ENCODE peak calls at places on chromosomes 12 and 14, in eight cellular contexts. Z is psoas muscle, H is suprapubic skin, R is cardiac fibroblast, U is pancreas, N is fibroblast of pulmonary artery, K is ovary, C is GM12878. T is an unnamed sample.

GRCh38 chr12:13661005-13661887 is 320.2 kb downstream of the GRIN2B start:
- DNase-seq in Z (peak), H (no peak), R (peak), U (peak), N (peak), K (peak), C (peak), T (peak)

GRCh38 chr12:24754690-24755638 is 193.9 kb downstream of the BCAT1 start:
- DNase-seq in Z (no peak), H (no peak), R (peak), U (no peak), N (peak), K (no peak), C (no peak), T (peak)

GRCh38 chr12:120742207-120742536 is 16.5 kb downstream of the ACADS start:
- DNase-seq in Z (peak), H (no peak), R (no peak), U (no peak), N (no peak), K (peak), C (no peak), T (no peak)

GRCh38 chr12:78880078-78880477 is 15.5 kb downstream of the SYT1 start:
- DNase-seq in Z (no peak), H (no peak), R (peak), U (no peak), N (peak), K (no peak), C (no peak), T (peak)

GRCh38 chr14:69107407-69108003 is 45.4 kb downstream of the DCAF5 start:
- DNase-seq in Z (no peak), H (no peak), R (peak), U (no peak), N (peak), K (no peak), C (peak), T (peak)

GRCh38 chr12:115051378-115051777 is 367.4 kb upstream of the TBX3 start:
- DNase-seq in Z (no peak), H (no peak), R (no peak), U (no peak), N (no peak), K (no peak), C (no peak), T (no peak)

GRCh38 chr12:45575823-45576448 is 153.6 kb upstream of the ARID2 start:
- DNase-seq in Z (no peak), H (no peak), R (peak), U (no peak), N (no peak), K (no peak), C (peak), T (no peak)

GRCh38 chr14:60163741-60164140 is 1.5 kb downstream of the DHRS7 start:
- DNase-seq in Z (no peak), H (no peak), R (no peak), U (no peak), N (no peak), K (no peak), C (no peak), T (no peak)

GRCh38 chr14:100278702-100279101 is 27.5 kb downstream of the SLC25A29 start:
- DNase-seq in Z (no peak), H (no peak), R (peak), U (no peak), N (peak), K (no peak), C (no peak), T (peak)

GRCh38 chr12:113200016-113200797 is 14.7 kb downstream of the RITA1 start:
- DNase-seq in Z (no peak), H (no peak), R (no peak), U (peak), N (no peak), K (peak), C (no peak), T (no peak)

GRCh38 chr14:53411110-53411509 is 258.0 kb upstream of the DDHD1 start:
- DNase-seq in Z (no peak), H (no peak), R (peak), U (no peak), N (peak), K (no peak), C (no peak), T (peak)

GRCh38 chr12:14357496-14357895 is 8.0 kb upstream of the ATF7IP start:
- DNase-seq in Z (no peak), H (no peak), R (no peak), U (no peak), N (no peak), K (no peak), C (no peak), T (no peak)

GRCh38 chr12:59383426-59383822 is 212.4 kb upstream of the SLC16A7 start:
- DNase-seq in Z (no peak), H (no peak), R (peak), U (no peak), N (peak), K (no peak), C (no peak), T (peak)

GRCh38 chr14:90275455-90275814 is 19.1 kb downstream of the PSMC1 start:
- DNase-seq in Z (no peak), H (no peak), R (no peak), U (no peak), N (no peak), K (no peak), C (no peak), T (peak)

GRCh38 chr14:90274808-90275454 is 18.6 kb downstream of the PSMC1 start:
- DNase-seq in Z (no peak), H (no peak), R (peak), U (no peak), N (peak), K (no peak), C (no peak), T (peak)

GRCh38 chr14:90272523-90272922 is 16.2 kb downstream of the PSMC1 start:
- DNase-seq in Z (no peak), H (no peak), R (no peak), U (no peak), N (peak), K (no peak), C (no peak), T (no peak)

GRCh38 chr14:90273532-90273931 is 17.2 kb downstream of the PSMC1 start:
- DNase-seq in Z (no peak), H (no peak), R (no peak), U (no peak), N (no peak), K (no peak), C (no peak), T (no peak)

DNA sequence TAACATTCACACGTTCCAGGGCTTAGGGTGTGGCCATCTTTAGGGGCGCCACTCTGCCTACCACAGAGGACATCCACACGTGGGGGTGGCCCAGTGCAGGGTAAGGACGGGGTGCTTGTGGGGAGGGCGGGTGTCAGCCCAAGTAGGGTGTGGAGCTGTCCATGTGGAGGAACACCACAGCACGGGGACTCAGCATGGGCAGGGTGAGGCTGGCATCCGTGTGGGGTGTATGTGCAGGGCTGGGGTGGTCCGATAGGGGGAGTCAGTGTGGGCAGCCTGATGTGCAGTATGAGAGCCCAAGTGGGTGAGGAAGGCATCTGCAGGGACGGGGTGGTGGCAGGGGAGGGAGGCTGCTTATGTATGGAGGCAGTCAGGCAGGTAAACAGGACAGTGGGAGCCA is 17.7 kb downstream of the PSMC1 start:
- DNase-seq in Z (no peak), H (no peak), R (no peak), U (no peak), N (no peak), K (no peak), C (no peak), T (no peak)
- TF ChIP-seq CTCF in Z (no peak), H (no peak), R (peak), U (no peak), N (no peak), K (no peak), C (no peak), T (peak)

GRCh38 chr14:34554540-34555250 is 15.2 kb upstream of the EAPP start:
- DNase-seq in Z (no peak), H (no peak), R (no peak), U (no peak), N (no peak), K (peak), C (no peak), T (peak)
- H3K4me3 ChIP-seq in Z (peak), H (no peak), R (no peak), U (no peak), N (no peak), K (no peak), C (no peak), T (no peak)

GRCh38 chr12:4977104-4977503 is 66.6 kb upstream of the KCNA5 start:
- DNase-seq in Z (no peak), H (no peak), R (no peak), U (no peak), N (no peak), K (no peak), C (no peak), T (no peak)

GRCh38 chr12:4979737-4980136 is 63.9 kb upstream of the KCNA5 start:
- DNase-seq in Z (no peak), H (no peak), R (no peak), U (no peak), N (no peak), K (no peak), C (peak), T (no peak)

GRCh38 chr12:4978737-4979136 is 64.9 kb upstream of the KCNA5 start:
- DNase-seq in Z (no peak), H (no peak), R (no peak), U (no peak), N (no peak), K (no peak), C (no peak), T (no peak)

GRCh38 chr12:4974217-4974616 is 64.5 kb downstream of the KCNA1 start:
- DNase-seq in Z (no peak), H (no peak), R (no peak), U (no peak), N (no peak), K (no peak), C (no peak), T (no peak)

DNA sequence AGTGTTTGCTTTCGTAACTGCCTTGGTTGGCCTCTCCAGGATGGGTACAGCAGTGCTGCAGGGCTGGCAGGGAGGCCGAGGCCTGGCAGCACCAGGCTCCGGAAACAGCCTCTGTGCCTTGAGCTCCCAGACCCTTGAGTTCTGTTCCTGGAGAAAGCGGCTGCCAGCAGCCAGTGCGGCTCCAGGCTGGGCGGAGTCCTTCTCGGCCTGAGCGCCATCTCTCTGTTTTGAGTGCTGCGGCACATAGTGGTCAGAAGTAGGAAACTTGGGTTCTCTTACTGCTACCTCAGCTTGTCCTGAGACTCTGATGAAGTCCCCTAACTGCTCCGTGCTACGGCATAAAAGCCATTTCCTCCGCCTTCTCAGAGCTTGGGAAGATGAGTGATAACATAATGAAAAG is 65.9 kb downstream of the KCNA1 start:
- DNase-seq in Z (no peak), H (no peak), R (no peak), U (no peak), N (no peak), K (no peak), C (no peak), T (no peak)
- TF ChIP-seq CTCF in Z (no peak), H (no peak), R (no peak), U (no peak), N (no peak), K (no peak), C (no peak), T (no peak)

DNA sequence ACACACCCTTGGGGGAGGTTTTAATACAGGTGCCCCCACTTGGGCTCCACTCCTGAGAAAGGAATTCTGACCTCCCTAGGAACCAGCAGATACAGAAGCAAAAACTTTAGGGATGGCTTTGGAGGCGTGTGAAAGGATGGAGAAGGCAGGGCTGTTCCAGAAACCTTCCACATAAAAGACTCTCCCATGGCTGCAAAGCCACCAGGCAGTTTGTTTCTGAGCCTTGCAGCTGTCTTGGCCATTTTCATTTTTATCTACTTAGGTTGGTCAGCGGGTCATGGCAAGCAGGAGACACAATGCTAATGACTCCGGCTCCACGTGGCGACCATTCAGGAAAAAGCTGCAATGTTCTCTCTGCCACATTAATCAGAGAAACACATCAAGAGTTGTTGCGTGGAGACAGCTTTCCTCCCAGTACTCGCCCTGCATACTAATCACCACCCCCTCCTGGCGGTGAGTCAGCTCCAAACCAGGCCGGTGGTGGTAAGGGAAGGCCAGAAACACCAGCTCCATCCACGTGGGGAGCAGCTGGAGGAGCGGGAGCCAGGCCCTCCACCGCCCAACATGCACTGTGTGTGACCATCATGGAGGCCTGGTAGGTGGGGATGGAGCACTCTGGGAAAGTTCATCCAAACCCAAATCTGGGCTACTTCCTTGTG is 30.9 kb upstream of the IRF2BPL start:
- DNase-seq in Z (peak), H (peak), R (peak), U (no peak), N (peak), K (no peak), C (no peak), T (peak)
- H3K4me3 ChIP-seq in Z (no peak), H (no peak), R (no peak), U (no peak), N (no peak), K (no peak), C (no peak), T (no peak)